ENCODE peak calls at places on chromosomes 11 and 22, in four cellular contexts. Z, Y, B and R are unnamed samples.

GRCh38 chr11:65563606-65564005 is 5.4 kb upstream of the LTBP3 start:
- DNase-seq in Z (no peak), B (no peak), Y (no peak), R (no peak)

GRCh38 chr11:1223346-1224108 is 661 bp downstream of the MUC5B start:
- DNase-seq in Y (no peak), Z (no peak), B (no peak), R (no peak)

GRCh38 chr11:77029829-77030228 is 4.4 kb upstream of the B3GNT6 start:
- DNase-seq in B (no peak), Z (no peak), Y (no peak), R (no peak)

GRCh38 chr22:49737101-49737551 is 90.5 kb downstream of the BRD1 start:
- DNase-seq in Y (no peak), B (no peak), Z (no peak), R (no peak)

GRCh38 chr11:93606314-93606713 is 55.2 kb upstream of the CEP295 start:
- DNase-seq in Y (no peak), B (no peak), Z (no peak), R (no peak)

GRCh38 chr11:126246636-126247035 is 22.1 kb downstream of the SRPRA start:
- DNase-seq in Z (no peak), Y (no peak), B (no peak), R (no peak)

GRCh38 chr11:46477136-46477535 is 85.6 kb upstream of the CHRM4 start:
- DNase-seq in Z (no peak), B (no peak), Y (no peak), R (no peak)

GRCh38 chr11:106998126-106998525 is 20.1 kb downstream of the GUCY1A2 start:
- DNase-seq in B (no peak), Z (no peak), Y (no peak), R (no peak)

GRCh38 chr22:50190182-50190951 is 4.7 kb downstream of the TRABD start:
- DNase-seq in Z (peak), B (peak), Y (no peak), R (peak)

GRCh38 chr22:37842015-37842793 is 1.9 kb downstream of the ANKRD54 start:
- DNase-seq in Y (no peak), B (no peak), Z (no peak), R (no peak)

GRCh38 chr11:7677071-7677470 is 3.8 kb upstream of the CYB5R2 start:
- DNase-seq in Y (no peak), B (no peak), Z (no peak), R (no peak)

GRCh38 chr11:16013242-16013641 is 343.1 kb downstream of the SOX6 start:
- DNase-seq in Z (no peak), Y (no peak), B (no peak), R (no peak)

GRCh38 chr11:72813740-72814138 is 472 bp upstream of the ATG16L2 start:
- DNase-seq in B (peak), Y (peak), Z (peak), R (no peak)

GRCh38 chr22:45638834-45639746 is 32.5 kb upstream of the ATXN10 start:
- DNase-seq in B (no peak), Y (peak), Z (no peak), R (no peak)